ENCODE peak calls at places on chromosome 11, in eight cellular contexts. One of them, this sample, is unnamed.
A peak's percentile ranks its signal among the peaks of the same experiment; 100 is the strongest.

GRCh38 chr11:107549253-107549953 is 16.1 kb downstream of the ALKBH8 start:
- DNase-seq in thyroid gland: no peak
- DNase-seq in A549: peak; percentile 25
- DNase-seq in DND-41: peak; percentile 30
- DNase-seq in GM12865: peak; percentile 51
- DNase-seq in neural progenitor cell: peak; percentile 63
- DNase-seq in psoas muscle: no peak
- DNase-seq in testis: no peak
- DNase-seq in this sample: no peak

GRCh38 chr11:90220391-90220790 is 2.5 kb downstream of the CHORDC1 start:
- DNase-seq in thyroid gland: no peak
- DNase-seq in A549: no peak
- DNase-seq in DND-41: no peak
- DNase-seq in GM12865: peak; percentile 30
- DNase-seq in neural progenitor cell: no peak
- DNase-seq in psoas muscle: no peak
- DNase-seq in testis: no peak
- DNase-seq in this sample: no peak

GRCh38 chr11:75229466-75229865 is 11.1 kb upstream of the TPBGL start:
- DNase-seq in thyroid gland: no peak
- DNase-seq in A549: no peak
- DNase-seq in DND-41: no peak
- DNase-seq in GM12865: no peak
- DNase-seq in neural progenitor cell: no peak
- DNase-seq in psoas muscle: no peak
- DNase-seq in testis: no peak
- DNase-seq in this sample: no peak

GRCh38 chr11:86365566-86365965 is 9.1 kb upstream of the CCDC81 start:
- DNase-seq in thyroid gland: no peak
- DNase-seq in A549: no peak
- DNase-seq in DND-41: no peak
- DNase-seq in GM12865: no peak
- DNase-seq in neural progenitor cell: no peak
- DNase-seq in psoas muscle: no peak
- DNase-seq in testis: no peak
- DNase-seq in this sample: no peak

GRCh38 chr11:37695283-37695682 is 1097.2 kb upstream of the RAG2 start:
- DNase-seq in thyroid gland: no peak
- DNase-seq in A549: no peak
- DNase-seq in DND-41: no peak
- DNase-seq in GM12865: no peak
- DNase-seq in neural progenitor cell: no peak
- DNase-seq in psoas muscle: no peak
- DNase-seq in testis: no peak
- DNase-seq in this sample: no peak

GRCh38 chr11:38315151-38315550 is 1717.1 kb upstream of the RAG2 start:
- DNase-seq in thyroid gland: no peak
- DNase-seq in A549: no peak
- DNase-seq in DND-41: no peak
- DNase-seq in GM12865: no peak
- DNase-seq in neural progenitor cell: no peak
- DNase-seq in psoas muscle: no peak
- DNase-seq in testis: no peak
- DNase-seq in this sample: no peak

GRCh38 chr11:113806403-113806802 is 26.8 kb downstream of the CLDN25 start:
- DNase-seq in thyroid gland: peak; percentile 2
- DNase-seq in A549: peak; percentile 35
- DNase-seq in DND-41: no peak
- DNase-seq in GM12865: peak; percentile 55
- DNase-seq in neural progenitor cell: peak; percentile 80
- DNase-seq in psoas muscle: no peak
- DNase-seq in testis: peak; percentile 58
- DNase-seq in this sample: no peak

GRCh38 chr11:10076458-10077141 is 217.4 kb downstream of the SBF2 start:
- DNase-seq in thyroid gland: peak; percentile 93
- DNase-seq in A549: peak; percentile 48
- DNase-seq in DND-41: no peak
- DNase-seq in GM12865: peak; percentile 66
- DNase-seq in neural progenitor cell: peak; percentile 61
- DNase-seq in psoas muscle: peak; percentile 60
- DNase-seq in testis: peak; percentile 62
- DNase-seq in this sample: no peak

GRCh38 chr11:128453444-128454336 is 133.7 kb downstream of the ETS1 start:
- DNase-seq in thyroid gland: peak; percentile 74
- DNase-seq in A549: no peak
- DNase-seq in DND-41: no peak
- DNase-seq in GM12865: no peak
- DNase-seq in neural progenitor cell: no peak
- DNase-seq in psoas muscle: peak; percentile 78
- DNase-seq in testis: peak; percentile 62
- DNase-seq in this sample: no peak

GRCh38 chr11:131694526-131695424 is 324.4 kb downstream of the NTM start:
- DNase-seq in thyroid gland: peak; percentile 91
- DNase-seq in A549: peak; percentile 59
- DNase-seq in DND-41: peak; percentile 61
- DNase-seq in GM12865: peak; percentile 68
- DNase-seq in neural progenitor cell: peak; percentile 88
- DNase-seq in psoas muscle: peak; percentile 86
- DNase-seq in testis: peak; percentile 87
- DNase-seq in this sample: peak; percentile 92

GRCh38 chr11:66418986-66419308 is 1.9 kb upstream of the NPAS4 start:
- DNase-seq in thyroid gland: no peak
- DNase-seq in A549: no peak
- DNase-seq in DND-41: no peak
- DNase-seq in GM12865: no peak
- DNase-seq in neural progenitor cell: no peak
- DNase-seq in psoas muscle: no peak
- DNase-seq in testis: no peak
- DNase-seq in this sample: no peak

GRCh38 chr11:66419825-66420224 is 1.0 kb upstream of the NPAS4 start:
- DNase-seq in thyroid gland: no peak
- DNase-seq in A549: no peak
- DNase-seq in DND-41: no peak
- DNase-seq in GM12865: no peak
- DNase-seq in neural progenitor cell: peak; percentile 85
- DNase-seq in psoas muscle: no peak
- DNase-seq in testis: peak; percentile 32
- DNase-seq in this sample: no peak

GRCh38 chr11:66420671-66421476 is at the start of gene NPAS4:
- DNase-seq in thyroid gland: no peak
- DNase-seq in A549: no peak
- DNase-seq in DND-41: no peak
- DNase-seq in GM12865: no peak
- DNase-seq in neural progenitor cell: peak; percentile 49
- DNase-seq in psoas muscle: no peak
- DNase-seq in testis: peak; percentile 53
- DNase-seq in this sample: no peak

GRCh38 chr11:66417000-66417399 is 3.8 kb upstream of the NPAS4 start:
- DNase-seq in thyroid gland: no peak
- DNase-seq in A549: no peak
- DNase-seq in DND-41: no peak
- DNase-seq in GM12865: no peak
- DNase-seq in neural progenitor cell: peak; percentile 30
- DNase-seq in psoas muscle: no peak
- DNase-seq in testis: no peak
- DNase-seq in this sample: no peak

GRCh38 chr11:66418168-66418985 is 2.5 kb upstream of the NPAS4 start:
- DNase-seq in thyroid gland: peak; percentile 89
- DNase-seq in A549: peak; percentile 76
- DNase-seq in DND-41: peak; percentile 79
- DNase-seq in GM12865: peak; percentile 57
- DNase-seq in neural progenitor cell: peak; percentile 95
- DNase-seq in psoas muscle: peak; percentile 93
- DNase-seq in testis: peak; percentile 93
- DNase-seq in this sample: no peak
- H3K4me3 ChIP-seq in thyroid gland: no peak overlapping the region
- H3K4me3 ChIP-seq in A549: peak overlapping the region; percentile 4
- H3K4me3 ChIP-seq in DND-41: no peak overlapping the region
- H3K4me3 ChIP-seq in GM12865: no peak overlapping the region
- H3K4me3 ChIP-seq in neural progenitor cell: no peak overlapping the region
- H3K4me3 ChIP-seq in psoas muscle: no peak overlapping the region
- H3K4me3 ChIP-seq in testis: no peak overlapping the region
- H3K4me3 ChIP-seq in this sample: no peak overlapping the region

GRCh38 chr11:79456501-79456900 is 15.7 kb upstream of the TENM4 start:
- DNase-seq in thyroid gland: no peak
- DNase-seq in A549: no peak
- DNase-seq in DND-41: no peak
- DNase-seq in GM12865: no peak
- DNase-seq in neural progenitor cell: no peak
- DNase-seq in psoas muscle: no peak
- DNase-seq in testis: no peak
- DNase-seq in this sample: peak; percentile 29

GRCh38 chr11:79458712-79459111 is 17.9 kb upstream of the TENM4 start:
- DNase-seq in thyroid gland: no peak
- DNase-seq in A549: no peak
- DNase-seq in DND-41: no peak
- DNase-seq in GM12865: no peak
- DNase-seq in neural progenitor cell: no peak
- DNase-seq in psoas muscle: no peak
- DNase-seq in testis: no peak
- DNase-seq in this sample: peak; percentile 64

GRCh38 chr11:79465160-79465559 is 24.3 kb upstream of the TENM4 start:
- DNase-seq in thyroid gland: no peak
- DNase-seq in A549: no peak
- DNase-seq in DND-41: no peak
- DNase-seq in GM12865: no peak
- DNase-seq in neural progenitor cell: no peak
- DNase-seq in psoas muscle: no peak
- DNase-seq in testis: no peak
- DNase-seq in this sample: peak; percentile 21

GRCh38 chr11:79466411-79466810 is 25.6 kb upstream of the TENM4 start:
- DNase-seq in thyroid gland: no peak
- DNase-seq in A549: no peak
- DNase-seq in DND-41: no peak
- DNase-seq in GM12865: no peak
- DNase-seq in neural progenitor cell: no peak
- DNase-seq in psoas muscle: no peak
- DNase-seq in testis: no peak
- DNase-seq in this sample: peak; percentile 47

DNA sequence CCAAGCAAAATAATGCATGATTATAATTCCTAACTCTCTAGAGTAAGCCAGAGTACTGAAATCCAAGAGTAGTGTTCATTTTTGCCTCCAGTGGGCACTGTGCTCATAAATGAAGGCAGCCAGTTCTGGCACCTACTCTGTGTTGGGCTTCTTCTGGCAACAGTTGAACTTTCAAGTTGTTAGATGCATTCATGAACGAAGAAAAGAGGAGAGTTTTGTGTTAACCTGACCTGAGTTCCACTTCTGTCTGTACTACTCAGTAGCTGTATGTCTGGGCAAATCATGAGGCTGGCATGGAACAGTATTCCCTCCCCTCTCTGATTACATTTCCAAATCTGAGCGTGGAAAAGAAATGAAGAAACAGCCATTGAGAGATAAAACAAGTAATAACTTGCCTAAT is 20.3 kb upstream of the TENM4 start:
- DNase-seq in thyroid gland: peak; percentile 67
- DNase-seq in A549: no peak
- DNase-seq in DND-41: no peak
- DNase-seq in GM12865: peak; percentile 30
- DNase-seq in neural progenitor cell: peak; percentile 64
- DNase-seq in psoas muscle: no peak
- DNase-seq in testis: peak; percentile 64
- DNase-seq in this sample: peak; percentile 78
- TF ChIP-seq CTCF in thyroid gland: peak; percentile 74
- TF ChIP-seq CTCF in A549: peak; percentile 31
- TF ChIP-seq CTCF in DND-41: peak; percentile 40
- TF ChIP-seq CTCF in GM12865: peak; percentile 45
- TF ChIP-seq CTCF in neural progenitor cell: peak; percentile 79
- TF ChIP-seq CTCF in psoas muscle: no peak
- TF ChIP-seq CTCF in testis: peak; percentile 42
- TF ChIP-seq CTCF in this sample: peak; percentile 62

GRCh38 chr11:8699903-8700302 is 17.3 kb downstream of the RPL27A start:
- DNase-seq in thyroid gland: no peak
- DNase-seq in A549: no peak
- DNase-seq in DND-41: no peak
- DNase-seq in GM12865: no peak
- DNase-seq in neural progenitor cell: peak; percentile 15
- DNase-seq in psoas muscle: no peak
- DNase-seq in testis: peak; percentile 85
- DNase-seq in this sample: no peak

GRCh38 chr11:8698379-8698851 is 15.8 kb downstream of the RPL27A start:
- DNase-seq in thyroid gland: no peak
- DNase-seq in A549: no peak
- DNase-seq in DND-41: no peak
- DNase-seq in GM12865: no peak
- DNase-seq in neural progenitor cell: no peak
- DNase-seq in psoas muscle: no peak
- DNase-seq in testis: no peak
- DNase-seq in this sample: no peak

GRCh38 chr11:8701891-8702597 is 19.5 kb downstream of the RPL27A start:
- DNase-seq in thyroid gland: no peak
- DNase-seq in A549: no peak
- DNase-seq in DND-41: no peak
- DNase-seq in GM12865: no peak
- DNase-seq in neural progenitor cell: no peak
- DNase-seq in psoas muscle: no peak
- DNase-seq in testis: no peak
- DNase-seq in this sample: no peak

GRCh38 chr11:8697056-8697455 is 14.5 kb downstream of the RPL27A start:
- DNase-seq in thyroid gland: no peak
- DNase-seq in A549: no peak
- DNase-seq in DND-41: no peak
- DNase-seq in GM12865: no peak
- DNase-seq in neural progenitor cell: no peak
- DNase-seq in psoas muscle: no peak
- DNase-seq in testis: no peak
- DNase-seq in this sample: no peak

DNA sequence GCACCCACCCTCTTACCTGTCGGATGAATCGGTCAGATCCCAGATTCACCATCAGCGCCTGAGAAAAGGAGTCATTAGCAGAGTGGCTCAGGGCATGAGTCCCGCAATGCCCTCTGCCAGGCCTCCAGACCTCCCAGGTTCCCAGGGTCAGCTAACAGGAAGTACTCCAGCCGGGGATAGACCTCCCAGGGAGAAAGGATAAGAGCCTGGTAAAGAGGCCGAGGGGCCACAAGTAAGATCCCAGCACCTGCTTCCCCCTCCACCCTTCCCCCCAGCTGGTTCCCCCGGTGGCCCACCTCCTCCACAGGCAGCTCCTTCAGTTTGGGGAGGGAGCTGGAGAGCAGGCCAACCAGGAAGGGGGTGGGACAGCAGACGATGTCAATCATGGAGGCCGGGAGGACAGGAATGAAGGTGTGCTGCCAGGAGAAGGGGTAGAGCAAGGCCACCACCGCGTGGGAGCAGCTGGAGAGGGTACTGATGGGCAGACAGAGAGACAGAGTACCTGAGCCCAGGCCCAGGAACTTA is 16.4 kb downstream of the RPL27A start:
- DNase-seq in thyroid gland: no peak
- DNase-seq in A549: no peak
- DNase-seq in DND-41: no peak
- DNase-seq in GM12865: no peak
- DNase-seq in neural progenitor cell: peak; percentile 35
- DNase-seq in psoas muscle: no peak
- DNase-seq in testis: no peak
- DNase-seq in this sample: no peak
- H3K4me3 ChIP-seq in thyroid gland: no peak overlapping the region
- H3K4me3 ChIP-seq in A549: no peak overlapping the region
- H3K4me3 ChIP-seq in DND-41: no peak overlapping the region
- H3K4me3 ChIP-seq in GM12865: no peak overlapping the region
- H3K4me3 ChIP-seq in neural progenitor cell: no peak overlapping the region
- H3K4me3 ChIP-seq in psoas muscle: no peak overlapping the region
- H3K4me3 ChIP-seq in testis: no peak overlapping the region
- H3K4me3 ChIP-seq in this sample: no peak overlapping the region

GRCh38 chr11:2074266-2074825 is 64.8 kb downstream of the IGF2 start:
- DNase-seq in thyroid gland: no peak
- DNase-seq in A549: no peak
- DNase-seq in DND-41: no peak
- DNase-seq in GM12865: no peak
- DNase-seq in neural progenitor cell: peak; percentile 82
- DNase-seq in psoas muscle: no peak
- DNase-seq in testis: no peak
- DNase-seq in this sample: no peak
- TF ChIP-seq CTCF in thyroid gland: no peak
- TF ChIP-seq CTCF in A549: peak; percentile 18
- TF ChIP-seq CTCF in DND-41: peak; percentile 44
- TF ChIP-seq CTCF in GM12865: peak; percentile 19
- TF ChIP-seq CTCF in neural progenitor cell: peak; percentile 73
- TF ChIP-seq CTCF in psoas muscle: no peak
- TF ChIP-seq CTCF in testis: no peak
- TF ChIP-seq CTCF in this sample: no peak

This sample was measured in esophagus muscularis mucosa.